ENCODE peak calls at places on chromosome 7, in five cellular contexts. A, Q, R, S and K are unnamed samples. For H3K4me1, the result is how much of the 10 kb centered on the place peaks cover.

GRCh38 chr7:151472644-151473380 is 32.9 kb upstream of the CRYGN start:
- DNase-seq in A (no peak), Q (no peak), R (no peak), S (no peak), K (no peak)

GRCh38 chr7:96311967-96312366 is 9.9 kb downstream of the SLC25A13 start:
- DNase-seq in A (no peak), Q (peak), R (no peak), S (peak), K (no peak)

GRCh38 chr7:142539901-142540300 is 209.4 kb upstream of the PRSS1 start:
- DNase-seq in A (no peak), Q (no peak), R (no peak), S (no peak), K (peak)

GRCh38 chr7:16564909-16565426 is 38.3 kb downstream of the LRRC72 start:
- DNase-seq in A (no peak), Q (peak), R (no peak), S (no peak), K (no peak)

GRCh38 chr7:86469680-86470295 is 173.9 kb upstream of the GRM3 start:
- DNase-seq in A (peak), Q (peak), R (peak), S (peak), K (peak)

GRCh38 chr7:18786796-18787195 is 291.2 kb downstream of the HDAC9 start:
- DNase-seq in A (no peak), Q (no peak), R (no peak), S (no peak), K (no peak)

GRCh38 chr7:151459726-151460473 is 20.0 kb upstream of the CRYGN start:
- DNase-seq in A (peak), Q (peak), R (peak), S (peak), K (peak)

GRCh38 chr7:30433082-30433481 is 45.5 kb downstream of the NOD1 start:
- DNase-seq in A (peak), Q (peak), R (no peak), S (peak), K (no peak)

GRCh38 chr7:23713285-23714235 is 3.5 kb downstream of the STK31 start:
- DNase-seq in A (no peak), Q (no peak), R (no peak), S (no peak), K (peak)

GRCh38 chr7:49852619-49853462 is 79.4 kb downstream of the VWC2 start:
- DNase-seq in A (no peak), Q (peak), R (no peak), S (no peak), K (peak)

GRCh38 chr7:100471021-100471420 is 7.0 kb upstream of the SPACDR start:
- DNase-seq in A (no peak), Q (no peak), R (no peak), S (no peak), K (no peak)
- H3K4me1 ChIP-seq in A (under half), Q (under half), R (under half), S (half or more), K (under half)

GRCh38 chr7:123583821-123584220 is 17.8 kb upstream of the ASB15 start:
- DNase-seq in A (no peak), Q (no peak), R (no peak), S (no peak), K (no peak)

GRCh38 chr7:123580406-123581161 is 21.0 kb upstream of the ASB15 start:
- DNase-seq in A (no peak), Q (peak), R (no peak), S (no peak), K (peak)

GRCh38 chr7:123581162-123581459 is 20.5 kb upstream of the ASB15 start:
- DNase-seq in A (no peak), Q (no peak), R (no peak), S (no peak), K (no peak)
- TF ChIP-seq CTCF in A (no peak), Q (no peak), R (no peak), S (no peak), K (no peak)

DNA sequence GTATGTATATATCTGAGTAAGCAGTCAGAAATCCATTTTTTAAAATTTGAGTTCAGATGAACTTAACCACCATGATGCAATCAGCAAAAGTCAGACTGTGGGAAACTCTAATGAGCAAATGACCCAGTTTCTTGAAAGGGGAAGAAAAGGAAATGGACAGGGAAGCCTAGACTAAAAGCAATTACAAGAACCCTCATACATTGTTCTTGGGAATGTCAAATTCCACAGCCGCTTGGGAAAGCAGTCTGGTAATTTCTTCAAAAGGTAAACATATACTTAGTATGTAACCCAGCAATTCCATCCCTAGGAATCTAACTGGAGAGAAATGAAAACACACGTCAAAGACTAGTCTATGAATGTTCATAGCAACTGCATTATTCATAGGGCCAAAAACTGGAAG is 16.4 kb upstream of the FOXK1 start:
- DNase-seq in A (no peak), Q (no peak), R (no peak), S (peak), K (no peak)
- H3K27ac ChIP-seq in A (no peak), Q (no peak), R (no peak), S (peak), K (no peak)

GRCh38 chr7:48098846-48099245 is 9.8 kb downstream of the UPP1 start:
- DNase-seq in A (no peak), Q (no peak), R (no peak), S (no peak), K (no peak)
- H3K4me1 ChIP-seq in A (under half), Q (under half), R (under half), S (under half), K (under half)

GRCh38 chr7:99394188-99394502 is 14.3 kb downstream of the PDAP1 start:
- DNase-seq in A (no peak), Q (no peak), R (no peak), S (no peak), K (no peak)

GRCh38 chr7:99392046-99392445 is 16.4 kb downstream of the PDAP1 start:
- DNase-seq in A (no peak), Q (no peak), R (no peak), S (no peak), K (no peak)

GRCh38 chr7:99390941-99391602 is 16.5 kb downstream of the ARPC1B start:
- DNase-seq in A (no peak), Q (no peak), R (no peak), S (no peak), K (no peak)

GRCh38 chr7:99393363-99394187 is 14.8 kb downstream of the PDAP1 start:
- DNase-seq in A (no peak), Q (peak), R (no peak), S (peak), K (no peak)

GRCh38 chr7:99392659-99393362 is 15.6 kb downstream of the PDAP1 start:
- DNase-seq in A (peak), Q (peak), R (peak), S (peak), K (peak)
- TF ChIP-seq CTCF in A (no peak), Q (no peak), R (no peak), S (no peak), K (peak)

GRCh38 chr7:106962751-106963150 is 81.8 kb upstream of the PRKAR2B start:
- DNase-seq in A (no peak), Q (no peak), R (no peak), S (no peak), K (no peak)
- H3K27ac ChIP-seq in A (no peak), Q (no peak), R (no peak), S (no peak), K (no peak)